ENCODE peak calls at places on chromosomes 5 and 9, in seven cellular contexts. R is SHP77, F is T-helper 17 cell, M is uterus, D is amygdala, B is GM12891, V is head of caudate nucleus. A is an unnamed sample.

GRCh38 chr5:53930457-53930856 is 370.0 kb downstream of the NDUFS4 start:
- DNase-seq in D (no peak), R (no peak), F (no peak), V (no peak), B (no peak), M (no peak), A (no peak)

GRCh38 chr5:148831590-148832565 is 5.5 kb downstream of the ADRB2 start:
- DNase-seq in D (no peak), R (no peak), B (no peak), V (no peak), M (no peak), F (no peak), A (no peak)

GRCh38 chr5:40882291-40882690 is 27.0 kb upstream of the C7 start:
- DNase-seq in D (no peak), V (no peak), R (no peak), F (no peak), M (no peak), B (no peak), A (no peak)

GRCh38 chr9:83154821-83155220 is 91.9 kb upstream of the RASEF start:
- DNase-seq in F (no peak), V (no peak), B (no peak), M (no peak), D (no peak), R (no peak), A (no peak)

GRCh38 chr5:139422307-139422893 is 16.9 kb downstream of the DNAJC18 start:
- DNase-seq in F (no peak), V (no peak), B (peak; percentile 64), R (peak; percentile 75), D (no peak), M (no peak), A (peak; percentile 61)

GRCh38 chr5:3347741-3348140 is 247.9 kb upstream of the IRX1 start:
- DNase-seq in M (no peak), R (no peak), V (no peak), B (no peak), D (no peak), F (no peak), A (no peak)

GRCh38 chr5:161414896-161415295 is 131.6 kb downstream of the GABRB2 start:
- DNase-seq in D (no peak), V (no peak), R (no peak), M (no peak), B (no peak), F (no peak), A (no peak)

GRCh38 chr5:176609724-176610429 is at the start of gene GPRIN1:
- DNase-seq in R (peak; percentile 41), B (peak; percentile 97), D (no peak), V (peak; percentile 44), M (no peak), F (peak; percentile 61), A (peak; percentile 97)

GRCh38 chr9:136610426-136610825 is 52.3 kb upstream of the EGFL7 start:
- DNase-seq in M (no peak), V (no peak), D (no peak), B (no peak), R (no peak), F (no peak), A (no peak)

GRCh38 chr9:34177906-34178697 is 741 bp upstream of the UBAP1 start:
- DNase-seq in B (no peak), D (no peak), R (no peak), M (no peak), F (no peak), V (no peak), A (no peak)

GRCh38 chr9:127828262-127829031 is 25.8 kb downstream of the FPGS start:
- DNase-seq in R (no peak), D (no peak), M (peak; percentile 92), B (no peak), V (peak; percentile 37), F (no peak), A (peak; percentile 73)

GRCh38 chr5:79236970-79237734 is 1.2 kb downstream of the JMY start:
- DNase-seq in R (peak; percentile 17), V (peak; percentile 9), M (peak; percentile 26), D (no peak), B (peak; percentile 38), F (peak; percentile 24), A (peak; percentile 53)